ENCODE peak calls at places on chromosome 20, in five cellular contexts. One of them, this sample, is unnamed.

GRCh38 chr20:22004946-22005345 is 299.5 kb downstream of the PAX1 start:
- DNase-seq in ovary: no peak
- DNase-seq in esophagus muscularis mucosa: no peak
- DNase-seq in iPS DF 6.9: no peak
- DNase-seq in Peyer's patch: no peak
- DNase-seq in this sample: no peak

GRCh38 chr20:18623156-18623555 is 35.3 kb downstream of the DTD1 start:
- DNase-seq in ovary: no peak
- DNase-seq in esophagus muscularis mucosa: no peak
- DNase-seq in iPS DF 6.9: no peak
- DNase-seq in Peyer's patch: no peak
- DNase-seq in this sample: no peak

GRCh38 chr20:14790771-14791517 is 453.5 kb upstream of the FLRT3 start:
- DNase-seq in ovary: no peak
- DNase-seq in esophagus muscularis mucosa: no peak
- DNase-seq in iPS DF 6.9: no peak
- DNase-seq in Peyer's patch: no peak
- DNase-seq in this sample: no peak

GRCh38 chr20:36854343-36855240 is 21.3 kb upstream of the TLDC2 start:
- DNase-seq in ovary: no peak
- DNase-seq in esophagus muscularis mucosa: no peak
- DNase-seq in iPS DF 6.9: no peak
- DNase-seq in Peyer's patch: peak; percentile 76
- DNase-seq in this sample: peak; percentile 51

GRCh38 chr20:46088409-46089075 is 1.2 kb downstream of the NCOA5 start:
- DNase-seq in ovary: no peak
- DNase-seq in esophagus muscularis mucosa: no peak
- DNase-seq in iPS DF 6.9: no peak
- DNase-seq in Peyer's patch: no peak
- DNase-seq in this sample: no peak

GRCh38 chr20:59667131-59667530 is 62.8 kb downstream of the PHACTR3 start:
- DNase-seq in ovary: no peak
- DNase-seq in esophagus muscularis mucosa: peak; percentile 89
- DNase-seq in iPS DF 6.9: no peak
- DNase-seq in Peyer's patch: no peak
- DNase-seq in this sample: no peak

GRCh38 chr20:50919567-50919966 is 11.7 kb downstream of the ADNP start:
- DNase-seq in ovary: peak; percentile 42
- DNase-seq in esophagus muscularis mucosa: no peak
- DNase-seq in iPS DF 6.9: no peak
- DNase-seq in Peyer's patch: no peak
- DNase-seq in this sample: peak; percentile 81

GRCh38 chr20:51703446-51704287 is 64.5 kb downstream of the ATP9A start:
- DNase-seq in ovary: no peak
- DNase-seq in esophagus muscularis mucosa: no peak
- DNase-seq in iPS DF 6.9: no peak
- DNase-seq in Peyer's patch: no peak
- DNase-seq in this sample: no peak

GRCh38 chr20:32727663-32728062 is 15.6 kb downstream of the COMMD7 start:
- DNase-seq in ovary: no peak
- DNase-seq in esophagus muscularis mucosa: no peak
- DNase-seq in iPS DF 6.9: no peak
- DNase-seq in Peyer's patch: no peak
- DNase-seq in this sample: no peak

GRCh38 chr20:3243718-3244358 is 4.8 kb upstream of the SLC4A11 start:
- DNase-seq in ovary: no peak
- DNase-seq in esophagus muscularis mucosa: no peak
- DNase-seq in iPS DF 6.9: no peak
- DNase-seq in Peyer's patch: peak; percentile 37
- DNase-seq in this sample: no peak

GRCh38 chr20:47704746-47705496 is 80.4 kb downstream of the SULF2 start:
- DNase-seq in ovary: no peak
- DNase-seq in esophagus muscularis mucosa: no peak
- DNase-seq in iPS DF 6.9: no peak
- DNase-seq in Peyer's patch: no peak
- DNase-seq in this sample: no peak

GRCh38 chr20:10559266-10559665 is 114.5 kb downstream of the JAG1 start:
- DNase-seq in ovary: no peak
- DNase-seq in esophagus muscularis mucosa: no peak
- DNase-seq in iPS DF 6.9: no peak
- DNase-seq in Peyer's patch: no peak
- DNase-seq in this sample: no peak

GRCh38 chr20:22245139-22245538 is 339.2 kb downstream of the FOXA2 start:
- DNase-seq in ovary: no peak
- DNase-seq in esophagus muscularis mucosa: no peak
- DNase-seq in iPS DF 6.9: no peak
- DNase-seq in Peyer's patch: no peak
- DNase-seq in this sample: no peak

GRCh38 chr20:24953621-24954133 is 4.6 kb downstream of the CST7 start:
- DNase-seq in ovary: no peak
- DNase-seq in esophagus muscularis mucosa: no peak
- DNase-seq in iPS DF 6.9: no peak
- DNase-seq in Peyer's patch: peak; percentile 44
- DNase-seq in this sample: no peak

GRCh38 chr20:32387262-32387661 is 29.1 kb downstream of the ASXL1 start:
- DNase-seq in ovary: no peak
- DNase-seq in esophagus muscularis mucosa: no peak
- DNase-seq in iPS DF 6.9: no peak
- DNase-seq in Peyer's patch: no peak
- DNase-seq in this sample: no peak

GRCh38 chr20:14193443-14193842 is 144.0 kb downstream of the FLRT3 start:
- DNase-seq in ovary: no peak
- DNase-seq in esophagus muscularis mucosa: no peak
- DNase-seq in iPS DF 6.9: no peak
- DNase-seq in Peyer's patch: no peak
- DNase-seq in this sample: no peak

GRCh38 chr20:64232794-64233193 is 22.8 kb upstream of the PCMTD2 start:
- DNase-seq in ovary: no peak
- DNase-seq in esophagus muscularis mucosa: no peak
- DNase-seq in iPS DF 6.9: no peak
- DNase-seq in Peyer's patch: no peak
- DNase-seq in this sample: peak; percentile 87

GRCh38 chr20:17995967-17996819 is 27.4 kb downstream of the MGME1 start:
- DNase-seq in ovary: peak; percentile 33
- DNase-seq in esophagus muscularis mucosa: no peak
- DNase-seq in iPS DF 6.9: no peak
- DNase-seq in Peyer's patch: no peak
- DNase-seq in this sample: peak; percentile 60

GRCh38 chr20:44185574-44185973 is 1.4 kb downstream of the JPH2 start:
- DNase-seq in ovary: no peak
- DNase-seq in esophagus muscularis mucosa: no peak
- DNase-seq in iPS DF 6.9: no peak
- DNase-seq in Peyer's patch: no peak
- DNase-seq in this sample: no peak
- H3K27ac ChIP-seq in ovary: no peak overlapping the region
- H3K27ac ChIP-seq in esophagus muscularis mucosa: peak overlapping the region; percentile 90
- H3K27ac ChIP-seq in iPS DF 6.9: no peak overlapping the region
- H3K27ac ChIP-seq in Peyer's patch: peak overlapping the region; percentile 86
- H3K27ac ChIP-seq in this sample: no peak overlapping the region

GRCh38 chr20:53736122-53736756 is 142.6 kb upstream of the ZNF217 start:
- DNase-seq in ovary: no peak
- DNase-seq in esophagus muscularis mucosa: no peak
- DNase-seq in iPS DF 6.9: no peak
- DNase-seq in Peyer's patch: no peak
- DNase-seq in this sample: no peak

GRCh38 chr20:53738945-53739798 is 145.5 kb upstream of the ZNF217 start:
- DNase-seq in ovary: no peak
- DNase-seq in esophagus muscularis mucosa: no peak
- DNase-seq in iPS DF 6.9: no peak
- DNase-seq in Peyer's patch: no peak
- DNase-seq in this sample: no peak

GRCh38 chr20:53736757-53737403 is 143.2 kb upstream of the ZNF217 start:
- DNase-seq in ovary: no peak
- DNase-seq in esophagus muscularis mucosa: no peak
- DNase-seq in iPS DF 6.9: no peak
- DNase-seq in Peyer's patch: no peak
- DNase-seq in this sample: no peak

GRCh38 chr20:53738039-53738944 is 144.7 kb upstream of the ZNF217 start:
- DNase-seq in ovary: peak; percentile 28
- DNase-seq in esophagus muscularis mucosa: no peak
- DNase-seq in iPS DF 6.9: no peak
- DNase-seq in Peyer's patch: peak; percentile 78
- DNase-seq in this sample: peak; percentile 52

DNA sequence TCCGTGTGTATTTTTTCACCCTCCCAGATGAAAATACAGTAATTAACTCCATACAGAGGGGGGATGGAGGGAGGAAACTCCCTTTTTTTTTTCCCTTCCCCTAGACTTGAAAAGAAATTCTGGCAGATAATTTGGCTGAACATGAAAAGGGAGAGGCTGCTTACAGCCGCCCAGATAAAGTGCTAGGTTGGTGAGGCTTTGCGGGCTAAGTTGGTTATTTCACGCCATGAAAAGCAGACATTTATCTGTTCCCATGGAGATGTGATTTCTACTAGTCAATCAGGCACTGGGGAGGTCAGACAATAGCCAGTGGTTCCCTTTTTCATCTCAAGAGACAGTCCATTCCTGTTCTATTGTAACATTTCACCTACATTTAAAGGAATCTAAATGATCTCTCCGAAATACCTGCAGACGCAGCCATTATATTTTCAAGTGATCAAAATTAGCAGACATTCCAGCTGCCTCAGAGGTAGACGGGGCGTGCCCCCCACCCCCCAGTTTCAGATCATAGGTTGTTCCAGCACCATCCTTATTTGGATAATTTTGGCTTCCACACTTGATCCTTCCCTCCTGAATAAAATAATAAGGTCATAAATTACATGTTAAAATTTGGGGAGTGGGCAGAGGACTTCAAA is 143.9 kb upstream of the ZNF217 start:
- DNase-seq in ovary: no peak
- DNase-seq in esophagus muscularis mucosa: no peak
- DNase-seq in iPS DF 6.9: no peak
- DNase-seq in Peyer's patch: no peak
- DNase-seq in this sample: no peak
- H3K4me3 ChIP-seq in ovary: no peak overlapping the region
- H3K4me3 ChIP-seq in esophagus muscularis mucosa: no peak overlapping the region
- H3K4me3 ChIP-seq in iPS DF 6.9: no peak overlapping the region
- H3K4me3 ChIP-seq in Peyer's patch: no peak overlapping the region
- H3K4me3 ChIP-seq in this sample: peak overlapping the region; percentile 36

DNA sequence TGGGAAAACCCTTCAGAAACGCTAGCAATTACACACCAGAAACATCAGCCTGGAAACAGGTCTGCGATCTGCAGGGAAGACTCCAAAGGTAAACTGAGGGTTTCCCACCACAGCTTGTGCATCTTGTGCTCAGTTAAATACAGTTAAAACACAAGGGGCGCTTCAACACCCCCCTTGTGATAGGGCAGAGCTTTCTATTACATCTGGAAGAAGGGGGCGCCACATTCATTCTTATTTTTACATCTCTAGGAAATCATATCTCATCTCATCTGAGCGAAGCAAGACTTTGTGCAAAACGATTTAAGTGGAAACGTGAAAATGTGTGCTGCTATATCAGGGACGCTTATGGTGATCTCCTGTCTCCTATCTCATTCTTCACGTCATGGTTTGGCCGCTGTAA is 58.5 kb downstream of the PRND start:
- DNase-seq in ovary: no peak
- DNase-seq in esophagus muscularis mucosa: no peak
- DNase-seq in iPS DF 6.9: no peak
- DNase-seq in Peyer's patch: no peak
- DNase-seq in this sample: no peak
- H3K27ac ChIP-seq in ovary: no peak overlapping the region
- H3K27ac ChIP-seq in esophagus muscularis mucosa: no peak overlapping the region
- H3K27ac ChIP-seq in iPS DF 6.9: no peak overlapping the region
- H3K27ac ChIP-seq in Peyer's patch: no peak overlapping the region
- H3K27ac ChIP-seq in this sample: no peak overlapping the region

GRCh38 chr20:57392130-57392445 is 892 bp downstream of the RBM38 start:
- DNase-seq in ovary: no peak
- DNase-seq in esophagus muscularis mucosa: no peak
- DNase-seq in iPS DF 6.9: no peak
- DNase-seq in Peyer's patch: no peak
- DNase-seq in this sample: peak; percentile 24

GRCh38 chr20:57392512-57393271 is 1.5 kb downstream of the RBM38 start:
- DNase-seq in ovary: peak; percentile 56
- DNase-seq in esophagus muscularis mucosa: no peak
- DNase-seq in iPS DF 6.9: no peak
- DNase-seq in Peyer's patch: peak; percentile 67
- DNase-seq in this sample: peak; percentile 49

GRCh38 chr20:57394087-57395082 is 3.2 kb downstream of the RBM38 start:
- DNase-seq in ovary: peak; percentile 41
- DNase-seq in esophagus muscularis mucosa: no peak
- DNase-seq in iPS DF 6.9: no peak
- DNase-seq in Peyer's patch: no peak
- DNase-seq in this sample: peak; percentile 13

GRCh38 chr20:57395111-57395959 is 4.1 kb downstream of the RBM38 start:
- DNase-seq in ovary: peak; percentile 76
- DNase-seq in esophagus muscularis mucosa: no peak
- DNase-seq in iPS DF 6.9: no peak
- DNase-seq in Peyer's patch: no peak
- DNase-seq in this sample: peak; percentile 94

DNA sequence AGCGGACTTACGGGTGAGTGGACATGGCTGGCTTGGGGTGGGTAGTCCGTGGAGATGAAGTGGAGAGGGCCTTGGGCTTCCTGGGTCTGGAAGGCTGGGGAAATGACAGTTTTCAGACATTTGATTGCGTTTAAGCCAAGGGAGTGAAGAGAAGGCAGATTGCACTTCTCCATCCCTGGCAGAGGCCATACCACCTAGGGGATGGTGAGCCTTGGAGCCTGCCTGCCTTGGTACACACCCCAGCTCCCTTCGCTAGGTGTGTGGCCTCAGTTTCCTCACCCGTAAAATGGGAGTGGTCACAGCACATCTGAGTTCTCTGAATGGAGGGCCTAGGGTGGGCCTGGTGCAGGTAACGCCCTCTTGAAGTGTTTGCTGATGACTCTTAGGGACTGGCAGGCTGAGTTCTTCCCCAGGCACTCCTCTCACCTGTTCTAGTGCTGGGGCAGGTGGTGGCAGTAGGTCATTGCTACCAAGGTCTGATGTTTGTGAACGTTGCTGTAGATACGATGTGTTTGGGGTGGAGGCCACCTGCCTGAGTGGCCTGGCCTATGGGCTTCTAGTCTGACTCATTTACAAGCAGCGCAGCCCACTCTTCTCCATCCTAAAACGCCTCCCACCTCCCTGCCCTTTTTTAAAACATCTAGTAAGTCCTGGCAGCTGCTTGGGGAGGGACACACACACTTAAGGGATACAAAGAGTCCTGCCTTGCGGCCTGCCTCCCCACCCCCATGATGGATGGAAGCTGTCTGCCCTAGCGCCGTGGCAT is 2.3 kb downstream of the RBM38 start:
- DNase-seq in ovary: peak; percentile 31
- DNase-seq in esophagus muscularis mucosa: no peak
- DNase-seq in iPS DF 6.9: no peak
- DNase-seq in Peyer's patch: no peak
- DNase-seq in this sample: peak; percentile 16
- H3K4me3 ChIP-seq in ovary: peak overlapping the region; percentile 85
- H3K4me3 ChIP-seq in esophagus muscularis mucosa: peak overlapping the region; percentile 94
- H3K4me3 ChIP-seq in iPS DF 6.9: no peak overlapping the region
- H3K4me3 ChIP-seq in Peyer's patch: peak overlapping the region; percentile 89
- H3K4me3 ChIP-seq in this sample: no peak overlapping the region

GRCh38 chr20:62998449-62998848 is 8.3 kb downstream of the BHLHE23 start:
- DNase-seq in ovary: no peak
- DNase-seq in esophagus muscularis mucosa: no peak
- DNase-seq in iPS DF 6.9: no peak
- DNase-seq in Peyer's patch: no peak
- DNase-seq in this sample: no peak
- H3K27ac ChIP-seq in ovary: no peak overlapping the region
- H3K27ac ChIP-seq in esophagus muscularis mucosa: no peak overlapping the region
- H3K27ac ChIP-seq in iPS DF 6.9: no peak overlapping the region
- H3K27ac ChIP-seq in Peyer's patch: no peak overlapping the region
- H3K27ac ChIP-seq in this sample: no peak overlapping the region

This sample was measured in adrenal gland.